ENCODE peak calls at places on chromosome X, in four cellular contexts. G, A, I and J are unnamed samples.

GRCh38 chrX:17689971-17690409 is 47.3 kb upstream of the SCML1 start:
- DNase-seq in G (no peak), A (peak; percentile 72), I (peak; percentile 13), J (peak; percentile 26)

GRCh38 chrX:34586507-34586906 is 70.6 kb downstream of the TMEM47 start:
- DNase-seq in G (no peak), A (no peak), I (no peak), J (no peak)

GRCh38 chrX:18886344-18887161 is 97.4 kb downstream of the PHKA2 start:
- DNase-seq in G (peak; percentile 44), A (peak; percentile 23), I (peak; percentile 48), J (peak; percentile 77)

GRCh38 chrX:71625471-71625870 is 7.2 kb upstream of the CXCR3 start:
- DNase-seq in G (no peak), A (no peak), I (no peak), J (no peak)

GRCh38 chrX:31279359-31279758 is 207.5 kb upstream of the FTHL17 start:
- DNase-seq in G (no peak), A (peak; percentile 26), I (no peak), J (no peak)

GRCh38 chrX:7146703-7147430 is 645 bp upstream of the STS start:
- DNase-seq in G (no peak), A (no peak), I (no peak), J (peak; percentile 26)

GRCh38 chrX:135892781-135893180 is 463 bp downstream of the CT45A10 start:
- DNase-seq in G (no peak), A (no peak), I (no peak), J (no peak)

GRCh38 chrX:56114437-56114787 is 117.7 kb upstream of the KLF8 start:
- DNase-seq in G (no peak), A (no peak), I (no peak), J (no peak)

GRCh38 chrX:84876876-84877275 is 126.8 kb upstream of the APOOL start:
- DNase-seq in G (no peak), A (no peak), I (no peak), J (no peak)

GRCh38 chrX:17020828-17021821 is 74.7 kb downstream of the REPS2 start:
- DNase-seq in G (no peak), A (no peak), I (no peak), J (no peak)

GRCh38 chrX:57447856-57448255 is 144.0 kb upstream of the ZXDB start:
- DNase-seq in G (no peak), A (no peak), I (no peak), J (no peak)

GRCh38 chrX:32687379-32687778 is 524.0 kb downstream of the DMD start:
- DNase-seq in G (no peak), A (no peak), I (no peak), J (no peak)

GRCh38 chrX:24248042-24248441 is 65.8 kb downstream of the SUPT20HL2 start:
- DNase-seq in G (no peak), A (no peak), I (no peak), J (no peak)

GRCh38 chrX:27444093-27444908 is 18.8 kb downstream of the PPP4R3C start:
- DNase-seq in G (no peak), A (no peak), I (no peak), J (no peak)

GRCh38 chrX:17680732-17681413 is 56.4 kb upstream of the SCML1 start:
- DNase-seq in G (no peak), A (no peak), I (no peak), J (no peak)

GRCh38 chrX:23749576-23749975 is 6.5 kb upstream of the ACOT9 start:
- DNase-seq in G (no peak), A (no peak), I (no peak), J (no peak)

GRCh38 chrX:151082077-151082948 is 94.1 kb upstream of the GPR50 start:
- DNase-seq in G (peak; percentile 39), A (peak; percentile 22), I (peak; percentile 38), J (peak; percentile 76)

GRCh38 chrX:154539077-154539476 is 7.6 kb downstream of the G6PD start:
- DNase-seq in G (no peak), A (no peak), I (no peak), J (no peak)

DNA sequence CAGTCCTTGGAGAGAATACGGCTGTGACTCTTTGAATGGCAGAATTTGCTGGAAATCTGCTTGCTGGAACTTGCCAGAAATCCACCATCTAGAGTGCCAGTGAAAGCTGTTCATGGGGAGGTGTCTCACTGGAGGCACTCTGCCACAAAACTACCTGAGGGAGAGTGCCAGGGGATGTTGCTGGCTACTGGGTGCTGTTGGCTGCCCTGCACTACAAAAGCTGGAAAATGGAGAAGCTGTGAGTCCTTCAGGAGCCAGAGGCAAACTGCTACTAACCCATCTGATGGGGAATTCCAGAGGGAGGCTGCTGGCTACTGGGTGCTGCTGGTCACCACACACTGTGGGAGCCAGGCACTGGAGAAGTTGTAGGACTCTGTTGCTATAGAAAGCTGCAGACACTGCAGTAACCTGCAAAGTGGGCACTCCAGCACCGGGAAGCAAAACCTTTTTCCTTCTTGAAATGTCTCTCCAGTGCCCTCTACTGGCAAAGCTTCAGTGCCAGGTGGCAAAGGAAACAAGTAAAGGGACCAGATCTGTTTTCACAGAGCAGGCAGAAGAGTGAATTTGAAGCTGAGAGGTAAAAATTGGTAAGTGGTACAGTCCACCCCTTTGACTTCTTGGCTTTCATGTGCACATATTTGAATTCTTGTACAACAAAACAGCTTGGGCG is 47.8 kb upstream of the HSD17B10 start:
- DNase-seq in G (peak; percentile 11), A (peak; percentile 69), I (peak; percentile 42), J (peak; percentile 40)
- TF ChIP-seq CTCF in G (no peak), A (peak; percentile 74), I (peak; percentile 54), J (peak; percentile 47)

DNA sequence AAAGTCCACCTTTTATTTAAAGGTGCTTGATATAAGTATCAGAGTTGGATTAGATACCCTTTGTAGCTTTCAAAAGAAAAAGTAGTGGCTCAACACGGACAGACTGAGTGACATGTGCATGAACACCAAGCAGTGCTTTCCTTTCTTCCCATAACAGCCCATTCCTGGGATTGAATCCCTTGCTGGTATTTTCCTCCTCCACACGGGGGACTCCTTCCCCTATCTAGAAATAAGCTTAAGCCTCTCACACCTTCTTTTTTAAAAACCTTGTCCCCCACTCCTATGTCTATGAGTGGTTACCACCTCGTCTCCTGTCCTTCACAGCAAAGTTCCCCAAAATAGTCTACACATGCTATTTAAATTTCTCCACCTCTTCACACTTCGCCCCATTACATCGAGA is 5.1 kb downstream of the AP1S2 start:
- DNase-seq in G (no peak), A (no peak), I (no peak), J (no peak)
- TF ChIP-seq CTCF in G (no peak), A (peak; percentile 41), I (no peak), J (no peak)

GRCh38 chrX:42673411-42673810 is 104.6 kb downstream of the PPP1R2C start:
- DNase-seq in G (no peak), A (no peak), I (no peak), J (no peak)

GRCh38 chrX:42680651-42681050 is 97.3 kb downstream of the PPP1R2C start:
- DNase-seq in G (no peak), A (no peak), I (no peak), J (no peak)

GRCh38 chrX:42684062-42684461 is 93.9 kb downstream of the PPP1R2C start:
- DNase-seq in G (no peak), A (no peak), I (no peak), J (no peak)

GRCh38 chrX:42678133-42678532 is 99.8 kb downstream of the PPP1R2C start:
- DNase-seq in G (no peak), A (no peak), I (no peak), J (no peak)
- TF ChIP-seq CTCF in G (no peak), A (no peak), I (no peak), J (no peak)

GRCh38 chrX:140503230-140503585 is 1.7 kb downstream of the SOX3 start:
- DNase-seq in G (no peak), A (no peak), I (no peak), J (peak; percentile 9)
- TF ChIP-seq CTCF in G (no peak), A (no peak), I (no peak), J (no peak)

DNA sequence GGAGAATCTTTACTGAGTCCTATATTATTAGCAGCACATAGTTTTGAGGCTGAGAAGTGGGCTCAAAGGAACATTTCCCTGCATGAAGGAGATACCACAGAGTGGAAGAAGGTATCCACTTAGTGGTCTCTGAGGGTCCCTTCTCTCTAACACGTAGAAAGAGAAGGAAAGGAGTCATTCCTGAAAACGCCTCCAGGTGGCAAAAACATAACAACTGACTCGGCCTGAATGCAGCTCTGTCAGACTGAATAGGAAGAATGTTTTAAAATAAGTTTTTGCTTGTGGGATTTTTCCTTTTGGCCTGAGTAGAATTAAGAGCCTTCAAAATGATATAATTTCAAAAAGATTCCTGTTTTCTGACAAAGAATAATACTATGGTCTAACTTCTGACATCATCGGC is 23.3 kb downstream of the RPGR start:
- DNase-seq in G (no peak), A (peak; percentile 7), I (no peak), J (no peak)
- TF ChIP-seq CTCF in G (no peak), A (peak; percentile 28), I (no peak), J (no peak)

GRCh38 chrX:10017866-10018265 is 50.7 kb downstream of the CLDN34 start:
- DNase-seq in G (no peak), A (peak; percentile 65), I (no peak), J (no peak)
- TF ChIP-seq CTCF in G (no peak), A (no peak), I (no peak), J (no peak)

DNA sequence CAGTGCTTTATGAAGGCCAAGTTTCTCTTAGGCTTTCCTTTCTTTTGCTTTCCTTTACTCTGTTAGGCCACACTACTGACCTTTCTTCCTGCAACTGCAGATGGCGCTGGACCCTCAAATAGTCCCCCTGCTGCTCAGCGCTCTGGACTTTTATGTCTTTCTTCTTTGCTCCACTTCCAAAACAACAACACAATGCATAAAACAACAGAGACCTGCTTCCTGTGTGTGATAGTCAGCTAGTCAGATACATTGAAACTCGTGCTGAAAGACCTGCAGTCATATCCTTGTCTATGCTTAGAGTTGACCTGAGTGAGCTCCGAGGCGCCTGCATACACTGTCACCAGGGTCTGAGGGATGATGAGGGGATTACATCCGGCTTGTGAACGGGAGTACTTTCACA is 108.9 kb upstream of the TEX13D start:
- DNase-seq in G (no peak), A (no peak), I (no peak), J (no peak)
- TF ChIP-seq CTCF in G (no peak), A (no peak), I (no peak), J (no peak)

GRCh38 chrX:49039598-49040375 is 3.4 kb downstream of the TFE3 start:
- DNase-seq in G (peak; percentile 33), A (peak; percentile 94), I (peak; percentile 29), J (no peak)
- TF ChIP-seq CTCF in G (peak; percentile 16), A (peak; percentile 44), I (no peak), J (no peak)